ENCODE peak calls at places on chromosomes 3 and 15, in four cellular contexts. L is tibial artery, E is cardiac fibroblast, C is AG09309. O is an unnamed sample.
A peak's percentile ranks its signal among the peaks of the same experiment; 100 is the strongest.

GRCh38 chr3:156530969-156531368 is 23.9 kb downstream of the SSR3 start:
- DNase-seq in L (no peak), E (no peak), C (no peak), O (no peak)

GRCh38 chr3:156543043-156543555 is 11.8 kb downstream of the SSR3 start:
- DNase-seq in L (no peak), E (peak; percentile 40), C (no peak), O (no peak)

GRCh38 chr15:85318048-85318731 is 62.2 kb upstream of the AKAP13 start:
- DNase-seq in L (no peak), E (peak; percentile 94), C (peak; percentile 85), O (no peak)

GRCh38 chr3:102394517-102394916 is 40.3 kb upstream of the ZPLD1 start:
- DNase-seq in L (no peak), E (no peak), C (no peak), O (no peak)

GRCh38 chr3:59609967-59610366 is 560.1 kb upstream of the CFAP20DC start:
- DNase-seq in L (no peak), E (peak; percentile 15), C (no peak), O (no peak)

GRCh38 chr15:24269923-24270322 is 405.7 kb upstream of the NPAP1 start:
- DNase-seq in L (no peak), E (no peak), C (no peak), O (no peak)

GRCh38 chr15:39362832-39363561 is 217.9 kb upstream of the THBS1 start:
- DNase-seq in L (no peak), E (peak; percentile 87), C (peak; percentile 98), O (no peak)

GRCh38 chr3:98734737-98735136 is 28.4 kb upstream of the ST3GAL6 start:
- DNase-seq in L (no peak), E (peak; percentile 50), C (no peak), O (no peak)

GRCh38 chr3:17077614-17078013 is 192.9 kb downstream of the PLCL2 start:
- DNase-seq in L (no peak), E (peak; percentile 41), C (no peak), O (no peak)

GRCh38 chr15:56817266-56817665 is 84.0 kb upstream of the ZNF280D start:
- DNase-seq in L (no peak), E (peak; percentile 66), C (no peak), O (no peak)

GRCh38 chr3:98733055-98733777 is 29.9 kb upstream of the ST3GAL6 start:
- DNase-seq in L (peak; percentile 27), E (peak; percentile 26), C (no peak), O (peak; percentile 82)

GRCh38 chr3:51995346-51996156 is at the start of gene RPL29:
- DNase-seq in L (peak; percentile 89), E (peak; percentile 97), C (peak; percentile 85), O (peak; percentile 93)

GRCh38 chr3:51997935-51998596 is 2.4 kb upstream of the RPL29 start:
- DNase-seq in L (no peak), E (no peak), C (no peak), O (no peak)

GRCh38 chr3:51992017-51992682 is 3.5 kb downstream of the RPL29 start:
- DNase-seq in L (no peak), E (no peak), C (no peak), O (no peak)

GRCh38 chr3:51997172-51997571 is 1.5 kb upstream of the RPL29 start:
- DNase-seq in L (no peak), E (no peak), C (no peak), O (no peak)

DNA sequence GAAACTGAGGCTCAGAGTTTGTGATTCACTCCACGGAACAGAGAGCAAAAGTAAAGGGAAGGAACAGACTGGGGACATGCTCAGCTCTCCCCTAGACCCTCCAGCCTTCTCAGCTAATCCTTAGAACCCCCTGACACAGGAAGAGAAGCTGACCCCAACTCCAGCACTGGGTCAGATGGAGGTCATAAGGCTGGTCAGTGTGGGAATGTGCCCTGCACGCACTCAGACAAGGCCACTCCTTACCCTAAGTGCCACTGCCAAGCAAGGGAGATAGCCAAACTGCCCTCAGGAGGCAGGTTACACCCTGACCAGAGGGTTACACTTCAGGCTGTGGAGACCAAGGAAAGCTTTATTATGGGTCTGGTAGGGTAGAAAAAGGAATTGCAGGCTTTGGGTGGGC is 1.2 kb downstream of the RPL29 start:
- DNase-seq in L (no peak), E (no peak), C (no peak), O (no peak)
- H3K4me3 ChIP-seq in L (no peak overlapping the region), E (peak overlapping the region; percentile 77), C (peak overlapping the region; percentile 90), O (no peak overlapping the region)

GRCh38 chr3:53675942-53676341 is 170.3 kb downstream of the CHDH start:
- DNase-seq in L (no peak), E (no peak), C (no peak), O (no peak)
- H3K4me3 ChIP-seq in L (no peak overlapping the region), E (no peak overlapping the region), C (no peak overlapping the region), O (no peak overlapping the region)

GRCh38 chr15:42456539-42456938 is 34.4 kb downstream of the ZNF106 start:
- DNase-seq in L (no peak), E (peak; percentile 41), C (no peak), O (no peak)
- H3K4me3 ChIP-seq in L (peak overlapping the region; percentile 33), E (no peak overlapping the region), C (no peak overlapping the region), O (peak overlapping the region; percentile 71)

GRCh38 chr15:50107591-50108408 is 11.2 kb downstream of the ATP8B4 start:
- DNase-seq in L (peak; percentile 30), E (no peak), C (no peak), O (peak; percentile 66)
- H3K4me3 ChIP-seq in L (no peak overlapping the region), E (no peak overlapping the region), C (no peak overlapping the region), O (no peak overlapping the region)

DNA sequence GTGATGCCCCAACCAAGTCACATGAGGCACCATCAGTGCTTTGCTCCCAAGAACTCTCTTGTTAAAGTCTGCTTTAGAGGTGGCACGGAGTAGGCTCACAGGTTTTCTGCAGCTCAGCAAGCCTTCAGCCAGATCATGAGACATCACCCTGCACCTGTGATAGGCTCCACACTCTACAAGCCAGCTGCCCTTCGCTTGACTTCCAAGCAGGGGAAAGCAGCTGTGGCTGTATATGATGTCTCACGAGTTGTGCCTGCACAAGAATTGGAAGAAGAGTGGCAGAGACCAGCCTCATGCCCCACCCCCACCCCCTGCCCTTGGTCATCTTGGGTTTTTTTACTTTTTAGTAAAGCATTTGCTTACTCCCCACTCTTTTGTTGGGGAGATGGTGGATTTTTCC is 22.5 kb downstream of the MRPS11 start:
- DNase-seq in L (no peak), E (no peak), C (no peak), O (no peak)
- H3K4me3 ChIP-seq in L (no peak overlapping the region), E (no peak overlapping the region), C (no peak overlapping the region), O (no peak overlapping the region)